ENCODE peak calls at places on chromosomes 5 and 9, in four cellular contexts. One of them, this sample, is unnamed.

GRCh38 chr5:137753227-137753985 is 757 bp downstream of the HNRNPA0 start:
- DNase-seq in IMR-90: no peak
- DNase-seq in mesendoderm: no peak
- DNase-seq in H1: no peak
- DNase-seq in this sample: no peak

GRCh38 chr9:96318921-96319560 is 17.1 kb upstream of the HSD17B3 start:
- DNase-seq in mesendoderm: no peak
- DNase-seq in H1: no peak
- DNase-seq in IMR-90: no peak
- DNase-seq in this sample: no peak

GRCh38 chr5:150999704-151000452 is 20.5 kb upstream of the GPX3 start:
- DNase-seq in mesendoderm: no peak
- DNase-seq in H1: no peak
- DNase-seq in IMR-90: peak
- DNase-seq in this sample: peak

GRCh38 chr5:149719666-149720065 is 10.4 kb upstream of the PPARGC1B start:
- DNase-seq in H1: no peak
- DNase-seq in mesendoderm: no peak
- DNase-seq in IMR-90: no peak
- DNase-seq in this sample: no peak

GRCh38 chr9:133577463-133578112 is 31.6 kb downstream of the FAM163B start:
- DNase-seq in IMR-90: no peak
- DNase-seq in mesendoderm: no peak
- DNase-seq in H1: no peak
- DNase-seq in this sample: no peak

GRCh38 chr9:12604154-12604825 is 88.9 kb upstream of the TYRP1 start:
- DNase-seq in IMR-90: no peak
- DNase-seq in H1: no peak
- DNase-seq in mesendoderm: peak
- DNase-seq in this sample: no peak

GRCh38 chr9:70406446-70406862 is 8.0 kb downstream of the KLF9 start:
- DNase-seq in IMR-90: peak
- DNase-seq in H1: no peak
- DNase-seq in mesendoderm: peak
- DNase-seq in this sample: no peak

GRCh38 chr5:14351845-14352712 is 208.9 kb downstream of the TRIO start:
- DNase-seq in IMR-90: peak
- DNase-seq in H1: peak
- DNase-seq in mesendoderm: peak
- DNase-seq in this sample: peak

GRCh38 chr5:53792338-53792737 is 231.9 kb downstream of the NDUFS4 start:
- DNase-seq in H1: no peak
- DNase-seq in IMR-90: no peak
- DNase-seq in mesendoderm: no peak
- DNase-seq in this sample: no peak

GRCh38 chr5:62477801-62478200 is 65.2 kb downstream of the IPO11 start:
- DNase-seq in H1: no peak
- DNase-seq in mesendoderm: no peak
- DNase-seq in IMR-90: peak
- DNase-seq in this sample: no peak

GRCh38 chr5:77438057-77438456 is 54.1 kb downstream of the WDR41 start:
- DNase-seq in mesendoderm: no peak
- DNase-seq in IMR-90: no peak
- DNase-seq in H1: no peak
- DNase-seq in this sample: no peak

DNA sequence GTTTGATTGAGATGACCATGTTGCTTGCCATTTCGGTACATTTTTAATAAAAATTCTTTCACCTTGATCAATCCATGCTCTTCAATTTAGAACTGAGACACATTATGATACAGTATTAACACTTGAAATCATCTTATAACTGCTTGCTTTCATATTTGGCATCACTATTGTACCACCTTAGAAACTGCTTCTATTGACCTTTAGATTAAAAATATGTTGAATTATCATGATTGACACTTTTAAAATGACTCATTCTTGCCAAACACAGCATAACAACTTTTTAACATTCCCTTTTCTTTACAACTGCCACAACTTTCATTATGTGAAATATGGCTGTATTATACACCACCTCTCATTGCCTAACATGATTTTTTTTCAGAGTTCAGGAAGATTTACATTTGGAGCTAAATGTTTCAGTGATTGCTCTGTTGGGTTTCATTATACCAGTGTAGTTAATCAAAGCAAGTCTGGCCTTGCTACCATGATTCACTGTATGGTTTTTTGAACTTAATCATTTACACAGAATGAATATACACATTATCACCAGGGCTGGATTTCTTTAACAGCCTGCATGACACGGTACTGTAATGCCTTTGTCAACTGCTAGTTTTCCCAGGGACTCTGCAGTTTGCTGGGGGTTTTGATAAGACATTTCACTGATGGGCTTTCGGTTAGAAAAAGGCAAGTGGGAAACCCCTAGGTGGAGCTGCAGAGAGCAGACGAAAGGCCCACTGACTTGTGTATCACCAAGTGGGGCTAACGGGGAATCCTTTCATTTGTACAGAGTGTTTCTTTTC is 93.6 kb upstream of the TLE4 start:
- DNase-seq in H1: no peak
- DNase-seq in mesendoderm: peak
- DNase-seq in IMR-90: peak
- DNase-seq in this sample: peak
- H4K5ac ChIP-seq in H1: no peak
- H4K5ac ChIP-seq in mesendoderm: no peak
- H4K5ac ChIP-seq in IMR-90: no peak
- H4K5ac ChIP-seq in this sample: no peak

GRCh38 chr5:106380736-106381135 is 1290.0 kb downstream of the EFNA5 start:
- DNase-seq in mesendoderm: no peak
- DNase-seq in IMR-90: peak
- DNase-seq in H1: no peak
- DNase-seq in this sample: no peak
- H4K5ac ChIP-seq in mesendoderm: no peak
- H4K5ac ChIP-seq in IMR-90: no peak
- H4K5ac ChIP-seq in H1: no peak
- H4K5ac ChIP-seq in this sample: no peak

GRCh38 chr9:89114741-89115140 is 63.9 kb downstream of the SHC3 start:
- DNase-seq in IMR-90: no peak
- DNase-seq in mesendoderm: no peak
- DNase-seq in H1: no peak
- DNase-seq in this sample: no peak
- H4K5ac ChIP-seq in IMR-90: peak
- H4K5ac ChIP-seq in mesendoderm: no peak
- H4K5ac ChIP-seq in H1: no peak
- H4K5ac ChIP-seq in this sample: no peak

DNA sequence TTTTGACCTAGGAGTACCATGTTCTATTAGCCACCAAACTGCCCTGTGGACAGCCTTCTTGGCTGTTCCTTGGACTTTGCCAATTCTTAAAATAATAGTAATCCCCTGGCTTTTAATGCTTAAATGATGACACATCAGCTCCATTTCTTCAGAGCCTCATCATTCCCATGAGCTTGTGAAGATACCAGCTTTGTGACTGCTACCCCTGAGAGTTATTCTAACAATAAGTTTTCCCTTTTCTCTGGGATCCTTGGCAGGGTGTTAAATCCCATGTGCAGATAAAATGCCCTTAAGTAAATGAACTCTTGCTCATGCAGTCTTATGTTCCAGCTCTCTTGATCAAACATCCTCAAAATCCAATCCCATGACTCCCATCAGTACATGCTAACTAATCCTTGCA is 415.3 kb downstream of the CETN3 start:
- DNase-seq in IMR-90: no peak
- DNase-seq in H1: no peak
- DNase-seq in mesendoderm: no peak
- DNase-seq in this sample: no peak
- H4K5ac ChIP-seq in IMR-90: no peak
- H4K5ac ChIP-seq in H1: no peak
- H4K5ac ChIP-seq in mesendoderm: no peak
- H4K5ac ChIP-seq in this sample: no peak